ENCODE peak calls at places on chromosomes 5 and 9, in six cellular contexts. S is heart right ventricle, X is BE2C, G is kidney epithelial cell, Q is pancreas, J is cardiac muscle cell. D is an unnamed sample. For H3K36me3, the result is how much of the 10 kb centered on the place peaks cover.

GRCh38 chr5:74641778-74642542 is 1.4 kb upstream of the ENC1 start:
- DNase-seq in Q (peak), G (no peak), X (peak), S (peak), J (peak), D (peak)

GRCh38 chr9:125745682-125746016 is 1.5 kb upstream of the PBX3 start:
- DNase-seq in J (no peak), G (no peak), X (no peak), Q (no peak), S (no peak), D (no peak)

GRCh38 chr9:69093471-69094103 is 58.0 kb downstream of the FXN start:
- DNase-seq in X (no peak), Q (no peak), G (peak), S (no peak), J (no peak), D (no peak)

GRCh38 chr9:68802525-68803015 is 97.5 kb downstream of the PIP5K1B start:
- DNase-seq in G (no peak), S (no peak), X (no peak), Q (no peak), J (no peak), D (no peak)

GRCh38 chr9:105554042-105554441 is 3.9 kb upstream of the FKTN start:
- DNase-seq in G (no peak), X (no peak), S (peak), Q (peak), J (peak), D (peak)

GRCh38 chr9:93239526-93239925 is 55.6 kb downstream of the WNK2 start:
- DNase-seq in Q (no peak), X (no peak), J (no peak), G (no peak), S (no peak), D (no peak)

GRCh38 chr9:120761011-120761410 is 32.2 kb downstream of the FBXW2 start:
- DNase-seq in J (no peak), X (no peak), S (no peak), G (no peak), Q (no peak), D (no peak)

GRCh38 chr5:136036293-136036911 is 7.6 kb downstream of the TGFBI start:
- DNase-seq in X (no peak), S (no peak), G (no peak), J (no peak), Q (no peak), D (no peak)

GRCh38 chr5:3325811-3326568 is 269.6 kb upstream of the IRX1 start:
- DNase-seq in J (no peak), Q (no peak), X (no peak), S (no peak), G (no peak), D (no peak)

GRCh38 chr5:50945139-50945538 is 278.7 kb downstream of the PARP8 start:
- DNase-seq in S (no peak), J (no peak), X (no peak), Q (no peak), G (no peak), D (no peak)

GRCh38 chr9:130539473-130540223 is 39.7 kb upstream of the FUBP3 start:
- DNase-seq in S (no peak), X (no peak), Q (no peak), J (peak), G (peak), D (no peak)

GRCh38 chr5:83512051-83512745 is 40.7 kb downstream of the VCAN start:
- DNase-seq in Q (no peak), G (peak), X (no peak), J (peak), S (no peak), D (no peak)

GRCh38 chr5:67156976-67157583 is 39.5 kb downstream of the CD180 start:
- DNase-seq in S (no peak), G (no peak), J (peak), Q (no peak), X (peak), D (peak)

GRCh38 chr5:113606298-113607134 is 93.0 kb downstream of the YTHDC2 start:
- DNase-seq in G (peak), S (peak), X (peak), J (peak), Q (no peak), D (peak)

GRCh38 chr9:101367323-101367722 is 17.5 kb downstream of the BAAT start:
- DNase-seq in X (no peak), Q (no peak), J (no peak), G (no peak), S (no peak), D (no peak)

GRCh38 chr5:149320791-149321330 is 24.4 kb upstream of the GRPEL2 start:
- DNase-seq in X (peak), J (peak), Q (peak), G (peak), S (peak), D (peak)

GRCh38 chr5:80588858-80589540 is 18.9 kb upstream of the ANKRD34B start:
- DNase-seq in S (no peak), X (no peak), J (no peak), Q (no peak), G (no peak), D (no peak)

DNA sequence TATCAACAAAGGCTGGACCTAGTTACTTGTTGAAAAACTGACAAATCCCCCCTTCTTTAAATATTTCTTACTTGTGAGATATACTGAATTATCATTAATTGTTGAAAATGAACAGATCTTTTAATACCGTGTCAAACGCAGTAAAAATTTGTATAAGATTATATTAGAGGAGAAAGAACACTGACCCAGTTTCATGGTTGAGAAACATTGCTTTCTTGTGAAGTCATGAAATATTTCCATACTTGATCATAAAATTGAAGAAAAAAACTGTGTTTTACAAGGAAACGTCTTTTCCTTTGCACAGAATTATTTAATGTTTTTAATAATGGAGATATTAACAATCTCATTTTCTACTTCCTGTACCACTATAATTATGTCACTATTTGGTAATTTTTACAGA is 45.8 kb downstream of the MOCS2 start:
- DNase-seq in X (no peak), G (no peak), S (no peak), J (peak), Q (no peak), D (no peak)
- H3K36me3 ChIP-seq in X (under half), G (under half), S (under half), J (under half), Q (under half), D (under half)

DNA sequence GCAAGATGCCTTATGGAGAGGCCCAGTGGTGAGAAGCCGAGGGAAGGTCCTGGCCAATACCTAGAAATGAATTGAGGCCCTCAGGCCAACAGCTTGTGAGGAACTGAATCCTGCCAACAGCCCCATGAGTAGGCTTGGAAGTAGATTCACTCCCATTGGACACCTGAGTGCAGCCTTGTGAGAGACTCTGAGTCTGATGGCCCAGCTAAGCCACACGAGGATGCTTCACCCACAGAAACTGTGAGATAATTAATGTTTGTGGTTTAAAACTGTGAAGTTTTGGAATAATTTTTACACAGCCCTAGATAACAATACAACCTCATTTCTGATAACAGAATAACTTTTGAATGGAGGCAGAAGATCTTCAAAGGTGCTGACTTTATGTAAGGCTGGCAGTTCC is 65.9 kb upstream of the DAP start:
- DNase-seq in G (no peak), S (no peak), J (no peak), Q (no peak), X (no peak), D (no peak)
- H3K36me3 ChIP-seq in G (under half), S (under half), J (under half), Q (under half), X (under half), D (under half)

DNA sequence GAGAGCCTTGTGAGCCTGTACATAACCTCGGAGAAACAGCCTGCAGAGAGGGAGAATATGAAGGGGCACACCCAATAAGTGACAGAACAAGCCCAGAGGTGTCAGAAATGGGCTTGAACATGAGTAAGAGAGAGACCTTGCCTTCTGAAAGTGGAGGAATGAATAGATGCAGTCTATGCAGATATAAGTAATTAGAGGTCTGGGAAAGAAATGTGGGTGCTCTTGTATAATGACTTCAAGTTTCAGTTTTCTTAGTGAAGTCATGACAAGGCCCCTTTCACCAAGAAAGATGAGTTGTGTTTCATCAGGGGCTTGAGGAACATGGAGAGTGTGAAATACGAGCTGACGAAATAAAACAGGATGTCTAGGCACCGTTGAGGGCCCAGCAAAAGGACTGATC is 15.1 kb downstream of the GRAMD2B start:
- DNase-seq in X (no peak), S (no peak), G (no peak), Q (no peak), J (no peak), D (no peak)
- H3K36me3 ChIP-seq in X (under half), S (under half), G (under half), Q (under half), J (under half), D (under half)

DNA sequence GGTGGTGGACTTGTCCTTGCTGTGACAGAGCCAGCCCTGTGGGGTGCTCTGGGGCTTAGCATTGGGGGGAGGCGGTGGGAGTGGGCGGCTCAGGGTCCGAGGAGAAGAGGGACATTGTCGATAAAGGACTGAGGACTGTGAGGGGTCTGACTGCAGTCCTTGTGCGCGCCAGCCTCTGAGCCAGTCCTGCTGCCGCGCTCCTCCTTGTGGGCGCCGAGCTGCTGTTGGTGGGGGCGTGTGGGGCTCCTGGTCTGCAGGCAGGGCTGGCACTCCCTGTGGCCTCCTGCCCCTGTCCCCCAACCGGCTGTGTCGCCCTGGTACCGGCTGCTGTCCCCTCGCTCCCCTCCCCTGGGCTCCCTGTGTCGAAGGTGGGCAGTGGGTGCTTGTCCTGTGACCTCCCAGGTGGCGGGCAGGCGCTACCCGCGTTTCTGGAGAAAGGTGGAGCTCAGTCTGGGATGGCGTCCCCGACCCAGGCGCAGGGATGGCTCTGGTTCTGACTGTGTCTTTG is 6.9 kb downstream of the RNU6ATAC start:
- DNase-seq in Q (no peak), X (no peak), J (no peak), S (no peak), G (no peak), D (no peak)
- H3K36me3 ChIP-seq in Q (under half), X (half or more), J (under half), S (under half), G (under half), D (under half)

GRCh38 chr9:89877051-89878002 is 272.5 kb downstream of the GADD45G start:
- DNase-seq in J (no peak), X (no peak), G (no peak), S (no peak), Q (peak), D (peak)
- H3K36me3 ChIP-seq in J (under half), X (under half), G (under half), S (under half), Q (under half), D (under half)

GRCh38 chr9:107332883-107333282 is 49.8 kb downstream of the RAD23B start:
- DNase-seq in Q (no peak), S (no peak), G (no peak), X (no peak), J (no peak), D (peak)
- H3K36me3 ChIP-seq in Q (under half), S (under half), G (under half), X (half or more), J (under half), D (under half)